ENCODE peak calls at places on chromosome 15, in four cellular contexts. I, F, B and P are unnamed samples.

GRCh38 chr15:83310521-83311456 is 26.3 kb upstream of the BNC1 start:
- DNase-seq in I (no peak), F (no peak), B (no peak), P (no peak)

GRCh38 chr15:69876030-69876429 is 221.7 kb downstream of the TLE3 start:
- DNase-seq in I (no peak), F (no peak), B (no peak), P (no peak)

GRCh38 chr15:74869726-74870407 is 3.3 kb downstream of the SCAMP2 start:
- DNase-seq in I (no peak), F (no peak), B (no peak), P (no peak)

GRCh38 chr15:99536422-99537033 is 29.3 kb upstream of the MEF2A start:
- DNase-seq in I (no peak), F (peak; percentile 51), B (no peak), P (peak; percentile 78)

GRCh38 chr15:70613259-70613658 is 150.1 kb downstream of the UACA start:
- DNase-seq in I (no peak), F (no peak), B (no peak), P (no peak)

GRCh38 chr15:31254431-31255175 is 72.0 kb upstream of the KLF13 start:
- DNase-seq in I (no peak), F (peak; percentile 64), B (no peak), P (peak; percentile 68)

GRCh38 chr15:66592505-66593218 is 26.9 kb upstream of the LCTL start:
- DNase-seq in I (no peak), F (no peak), B (no peak), P (no peak)

GRCh38 chr15:34241376-34242350 is 16.8 kb downstream of the EMC4 start:
- DNase-seq in I (peak; percentile 28), F (peak; percentile 64), B (no peak), P (peak; percentile 20)

GRCh38 chr15:65307978-65308377 is 3.5 kb downstream of the RNU5B-1 start:
- DNase-seq in I (no peak), F (no peak), B (no peak), P (no peak)

GRCh38 chr15:95259965-95260364 is 1028.6 kb downstream of the MCTP2 start:
- DNase-seq in I (no peak), F (no peak), B (no peak), P (no peak)

GRCh38 chr15:85973584-85974347 is 105.9 kb upstream of the AGBL1 start:
- DNase-seq in I (no peak), F (no peak), B (no peak), P (no peak)

GRCh38 chr15:101114610-101115009 is 137.2 kb downstream of the CHSY1 start:
- DNase-seq in I (no peak), F (no peak), B (no peak), P (no peak)

GRCh38 chr15:34456658-34457057 is 19.1 kb upstream of the GOLGA8A start:
- DNase-seq in I (no peak), F (no peak), B (no peak), P (no peak)

GRCh38 chr15:81783076-81783475 is 262.7 kb downstream of the MEX3B start:
- DNase-seq in I (no peak), F (no peak), B (no peak), P (no peak)

GRCh38 chr15:87368511-87368910 is 888.0 kb downstream of the NTRK3 start:
- DNase-seq in I (no peak), F (no peak), B (no peak), P (no peak)

GRCh38 chr15:31080618-31081017 is 20.9 kb downstream of the TRPM1 start:
- DNase-seq in I (peak; percentile 33), F (no peak), B (no peak), P (no peak)

GRCh38 chr15:52702390-52702789 is 23.2 kb upstream of the ATOSA start:
- DNase-seq in I (no peak), F (no peak), B (no peak), P (no peak)

GRCh38 chr15:100596792-100597191 is 5.2 kb downstream of the LINS1 start:
- DNase-seq in I (peak; percentile 90), F (peak; percentile 36), B (no peak), P (no peak)

GRCh38 chr15:22878103-22878502 is 39.6 kb downstream of the NIPA2 start:
- DNase-seq in I (no peak), F (no peak), B (no peak), P (no peak)

GRCh38 chr15:55196011-55196410 is 730 bp downstream of the RSL24D1 start:
- DNase-seq in I (no peak), F (no peak), B (no peak), P (no peak)

GRCh38 chr15:95620934-95621579 is 709.4 kb upstream of the NR2F2 start:
- DNase-seq in I (no peak), F (peak; percentile 25), B (peak; percentile 8), P (no peak)

GRCh38 chr15:101615986-101616848 is 36.0 kb downstream of the TM2D3 start:
- DNase-seq in I (no peak), F (peak; percentile 68), B (peak; percentile 8), P (peak; percentile 65)

GRCh38 chr15:68113273-68113672 is 59.2 kb downstream of the PIAS1 start:
- DNase-seq in I (no peak), F (peak; percentile 18), B (no peak), P (peak; percentile 16)

GRCh38 chr15:74988007-74988800 is 7.2 kb upstream of the SCAMP5 start:
- DNase-seq in I (peak; percentile 25), F (peak; percentile 6), B (no peak), P (peak; percentile 12)

GRCh38 chr15:85579011-85579701 is 198.8 kb downstream of the AKAP13 start:
- DNase-seq in I (no peak), F (no peak), B (no peak), P (no peak)

GRCh38 chr15:52783929-52784798 is 6.0 kb downstream of the ONECUT1 start:
- DNase-seq in I (no peak), F (no peak), B (no peak), P (no peak)

GRCh38 chr15:60913901-60914300 is 315.2 kb downstream of the RORA start:
- DNase-seq in I (no peak), F (no peak), B (no peak), P (no peak)

GRCh38 chr15:100036030-100036429 is 302.8 kb upstream of the LYSMD4 start:
- DNase-seq in I (no peak), F (no peak), B (no peak), P (no peak)

GRCh38 chr15:73464602-73465001 is 21.6 kb downstream of the REC114 start:
- DNase-seq in I (no peak), F (no peak), B (no peak), P (no peak)
- TF ChIP-seq CTCF in I (no peak), F (peak; percentile 16), B (no peak), P (peak; percentile 46)

DNA sequence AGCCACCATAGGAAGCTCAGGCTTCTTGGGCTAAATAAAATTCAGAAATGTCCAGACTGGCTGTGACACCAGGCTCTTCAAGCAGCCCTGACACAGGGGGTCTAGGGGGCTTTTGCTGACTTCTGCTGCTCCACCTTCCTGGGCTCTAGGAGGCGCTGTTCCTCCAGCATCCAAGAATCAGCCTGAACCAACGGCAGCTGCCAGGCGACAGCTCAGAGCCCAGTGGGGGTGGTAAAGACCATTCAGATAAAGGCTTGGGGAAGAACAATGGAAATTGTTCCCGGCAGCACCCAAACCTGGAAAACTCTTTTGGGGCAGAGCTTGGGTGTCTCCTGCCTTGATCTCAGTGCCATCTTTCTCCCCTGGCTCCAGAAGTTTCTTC is 21.6 kb upstream of the PSTPIP1 start:
- DNase-seq in I (peak; percentile 75), F (no peak), B (no peak), P (no peak)
- TF ChIP-seq CTCF in I (peak; percentile 86), F (peak; percentile 63), B (peak; percentile 35), P (peak; percentile 78)

GRCh38 chr15:38474155-38474757 is 20.3 kb downstream of the FAM98B start:
- DNase-seq in I (peak; percentile 39), F (peak; percentile 61), B (peak; percentile 50), P (peak; percentile 72)
- TF ChIP-seq CTCF in I (peak; percentile 74), F (peak; percentile 68), B (peak; percentile 73), P (peak; percentile 89)

GRCh38 chr15:57762302-57762701 is 55.8 kb downstream of the POLR2M start:
- DNase-seq in I (no peak), F (no peak), B (no peak), P (no peak)
- TF ChIP-seq CTCF in I (no peak), F (peak; percentile 21), B (no peak), P (peak; percentile 30)

GRCh38 chr15:91885714-91886265 is 32.3 kb downstream of the SLCO3A1 start:
- DNase-seq in I (no peak), F (no peak), B (no peak), P (no peak)
- TF ChIP-seq CTCF in I (no peak), F (no peak), B (no peak), P (no peak)

GRCh38 chr15:43439268-43439667 is 53.7 kb downstream of the TP53BP1 start:
- DNase-seq in I (no peak), F (no peak), B (no peak), P (no peak)

GRCh38 chr15:43446344-43446743 is 46.6 kb downstream of the TP53BP1 start:
- DNase-seq in I (no peak), F (no peak), B (no peak), P (no peak)

GRCh38 chr15:43441316-43441715 is 51.6 kb downstream of the TP53BP1 start:
- DNase-seq in I (no peak), F (peak; percentile 65), B (no peak), P (peak; percentile 47)

GRCh38 chr15:43436395-43436794 is 56.6 kb downstream of the TP53BP1 start:
- DNase-seq in I (no peak), F (no peak), B (no peak), P (no peak)

GRCh38 chr15:43440721-43441281 is 52.2 kb downstream of the TP53BP1 start:
- DNase-seq in I (no peak), F (peak; percentile 97), B (peak; percentile 93), P (peak; percentile 98)
- TF ChIP-seq CTCF in I (no peak), F (peak; percentile 47), B (peak; percentile 54), P (peak; percentile 77)

GRCh38 chr15:47715402-47715801 is 1.9 kb upstream of the SEMA6D start:
- DNase-seq in I (no peak), F (no peak), B (no peak), P (no peak)
- TF ChIP-seq CTCF in I (no peak), F (no peak), B (no peak), P (no peak)

GRCh38 chr15:53869806-53870073 is 108.5 kb upstream of the UNC13C start:
- DNase-seq in I (no peak), F (no peak), B (no peak), P (no peak)

GRCh38 chr15:53872410-53872809 is 105.8 kb upstream of the UNC13C start:
- DNase-seq in I (no peak), F (no peak), B (no peak), P (no peak)

DNA sequence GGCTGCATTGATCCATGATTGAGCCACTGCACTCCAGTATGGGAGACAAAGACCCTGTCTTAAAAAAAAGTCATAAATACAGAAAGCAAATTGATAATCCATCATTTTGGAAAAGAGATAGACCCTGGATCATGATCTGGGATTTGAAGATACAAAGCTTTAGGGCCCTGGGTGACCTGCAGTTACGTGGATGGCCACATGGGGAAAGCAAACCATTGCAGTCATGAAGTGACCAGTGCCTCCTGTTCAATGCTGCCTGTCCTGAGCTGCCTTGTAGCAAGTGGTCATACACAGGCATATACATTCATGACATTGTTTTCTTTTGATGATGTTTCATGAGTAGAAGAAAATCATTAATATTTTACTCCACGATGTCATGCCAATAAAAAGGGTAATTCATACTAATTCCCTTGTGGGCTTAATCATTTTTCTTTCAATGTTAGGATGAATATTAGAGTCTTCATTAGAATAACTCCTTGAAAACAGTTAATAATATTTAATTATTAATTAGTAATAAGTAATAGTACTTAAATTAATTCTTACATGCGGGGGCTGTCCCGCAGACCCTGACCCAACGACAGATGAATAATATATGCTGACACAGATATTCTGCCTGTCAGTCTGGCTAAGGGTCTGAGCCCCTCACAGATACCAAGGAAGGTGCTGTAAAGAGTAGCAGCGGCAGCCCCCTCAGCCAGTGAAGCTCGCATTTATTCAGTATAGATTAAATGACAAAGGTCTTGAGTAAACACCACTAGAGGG is 109.0 kb upstream of the UNC13C start:
- DNase-seq in I (no peak), F (no peak), B (no peak), P (peak; percentile 1)
- TF ChIP-seq CTCF in I (no peak), F (peak; percentile 7), B (no peak), P (peak; percentile 32)